ENCODE peak calls at places on chromosomes 1 and 21, in six cellular contexts. One of them, this sample, is unnamed.

GRCh38 chr1:171127481-171127880 is 36.8 kb downstream of the FMO3 start:
- DNase-seq in A549: no peak
- DNase-seq in endothelial cell of umbilical vein: no peak
- DNase-seq in K562: no peak
- DNase-seq in GM12878: no peak
- DNase-seq in HepG2: no peak
- DNase-seq in this sample: no peak

GRCh38 chr1:5566924-5567323 is 425.3 kb downstream of the NPHP4 start:
- DNase-seq in A549: no peak
- DNase-seq in endothelial cell of umbilical vein: no peak
- DNase-seq in K562: no peak
- DNase-seq in GM12878: no peak
- DNase-seq in HepG2: no peak
- DNase-seq in this sample: no peak

GRCh38 chr1:166682588-166682987 is 156.7 kb upstream of the POGK start:
- DNase-seq in A549: no peak
- DNase-seq in endothelial cell of umbilical vein: no peak
- DNase-seq in K562: no peak
- DNase-seq in GM12878: no peak
- DNase-seq in HepG2: no peak
- DNase-seq in this sample: no peak

GRCh38 chr1:147486876-147487656 is 54.2 kb upstream of the BCL9 start:
- DNase-seq in A549: no peak
- DNase-seq in endothelial cell of umbilical vein: no peak
- DNase-seq in K562: no peak
- DNase-seq in GM12878: no peak
- DNase-seq in HepG2: no peak
- DNase-seq in this sample: peak

GRCh38 chr1:168949672-168950071 is 156.8 kb upstream of the ATP1B1 start:
- DNase-seq in A549: no peak
- DNase-seq in endothelial cell of umbilical vein: no peak
- DNase-seq in K562: no peak
- DNase-seq in GM12878: no peak
- DNase-seq in HepG2: no peak
- DNase-seq in this sample: no peak

GRCh38 chr1:158002022-158002629 is 8.7 kb downstream of the KIRREL1 start:
- DNase-seq in A549: no peak
- DNase-seq in endothelial cell of umbilical vein: peak
- DNase-seq in K562: no peak
- DNase-seq in GM12878: no peak
- DNase-seq in HepG2: no peak
- DNase-seq in this sample: no peak

GRCh38 chr1:57111210-57111609 is 145.4 kb upstream of the C8B start:
- DNase-seq in A549: no peak
- DNase-seq in endothelial cell of umbilical vein: no peak
- DNase-seq in K562: no peak
- DNase-seq in GM12878: no peak
- DNase-seq in HepG2: no peak
- DNase-seq in this sample: no peak

GRCh38 chr21:27219068-27219467 is 252.2 kb upstream of the ADAMTS5 start:
- DNase-seq in A549: no peak
- DNase-seq in endothelial cell of umbilical vein: no peak
- DNase-seq in K562: no peak
- DNase-seq in GM12878: no peak
- DNase-seq in HepG2: no peak
- DNase-seq in this sample: no peak

GRCh38 chr1:210291786-210292275 is 36.9 kb upstream of the HHAT start:
- DNase-seq in A549: no peak
- DNase-seq in endothelial cell of umbilical vein: no peak
- DNase-seq in K562: no peak
- DNase-seq in GM12878: no peak
- DNase-seq in HepG2: no peak
- DNase-seq in this sample: no peak

GRCh38 chr1:33966346-33967141 is 102.7 kb downstream of the HMGB4 start:
- DNase-seq in A549: no peak
- DNase-seq in endothelial cell of umbilical vein: no peak
- DNase-seq in K562: no peak
- DNase-seq in GM12878: no peak
- DNase-seq in HepG2: no peak
- DNase-seq in this sample: peak

GRCh38 chr1:107000907-107001306 is 55.6 kb upstream of the PRMT6 start:
- DNase-seq in A549: no peak
- DNase-seq in endothelial cell of umbilical vein: no peak
- DNase-seq in K562: no peak
- DNase-seq in GM12878: no peak
- DNase-seq in HepG2: no peak
- DNase-seq in this sample: no peak

GRCh38 chr1:239123243-239123642 is 263.1 kb upstream of the CHRM3 start:
- DNase-seq in A549: peak
- DNase-seq in endothelial cell of umbilical vein: no peak
- DNase-seq in K562: no peak
- DNase-seq in GM12878: no peak
- DNase-seq in HepG2: no peak
- DNase-seq in this sample: peak

GRCh38 chr1:162364498-162364897 is 12.2 kb downstream of the SPATA46 start:
- DNase-seq in A549: no peak
- DNase-seq in endothelial cell of umbilical vein: no peak
- DNase-seq in K562: no peak
- DNase-seq in GM12878: no peak
- DNase-seq in HepG2: no peak
- DNase-seq in this sample: no peak

GRCh38 chr1:1892763-1893120 is 1.9 kb upstream of the GNB1 start:
- DNase-seq in A549: no peak
- DNase-seq in endothelial cell of umbilical vein: no peak
- DNase-seq in K562: no peak
- DNase-seq in GM12878: no peak
- DNase-seq in HepG2: no peak
- DNase-seq in this sample: no peak

GRCh38 chr21:44013380-44014088 is 1.4 kb downstream of the TRAPPC10 start:
- DNase-seq in A549: no peak
- DNase-seq in endothelial cell of umbilical vein: peak
- DNase-seq in K562: peak
- DNase-seq in GM12878: peak
- DNase-seq in HepG2: no peak
- DNase-seq in this sample: peak

GRCh38 chr1:183200451-183200850 is 14.4 kb downstream of the LAMC2 start:
- DNase-seq in A549: no peak
- DNase-seq in endothelial cell of umbilical vein: peak
- DNase-seq in K562: no peak
- DNase-seq in GM12878: no peak
- DNase-seq in HepG2: no peak
- DNase-seq in this sample: no peak

GRCh38 chr1:204032642-204033235 is 40.2 kb upstream of the SOX13 start:
- DNase-seq in A549: no peak
- DNase-seq in endothelial cell of umbilical vein: no peak
- DNase-seq in K562: no peak
- DNase-seq in GM12878: no peak
- DNase-seq in HepG2: no peak
- DNase-seq in this sample: no peak

GRCh38 chr21:43918385-43918947 is 53.4 kb downstream of the AGPAT3 start:
- DNase-seq in A549: no peak
- DNase-seq in endothelial cell of umbilical vein: no peak
- DNase-seq in K562: no peak
- DNase-seq in GM12878: no peak
- DNase-seq in HepG2: no peak
- DNase-seq in this sample: no peak

GRCh38 chr21:45600248-45600647 is 43.3 kb upstream of the PCBP3 start:
- DNase-seq in A549: no peak
- DNase-seq in endothelial cell of umbilical vein: no peak
- DNase-seq in K562: no peak
- DNase-seq in GM12878: no peak
- DNase-seq in HepG2: no peak
- DNase-seq in this sample: no peak

GRCh38 chr1:31572323-31573104 is 3.8 kb upstream of the TINAGL1 start:
- DNase-seq in A549: no peak
- DNase-seq in endothelial cell of umbilical vein: no peak
- DNase-seq in K562: no peak
- DNase-seq in GM12878: no peak
- DNase-seq in HepG2: peak
- DNase-seq in this sample: no peak

GRCh38 chr1:173101589-173101988 is 50.8 kb upstream of the TNFSF18 start:
- DNase-seq in A549: no peak
- DNase-seq in endothelial cell of umbilical vein: no peak
- DNase-seq in K562: no peak
- DNase-seq in GM12878: no peak
- DNase-seq in HepG2: no peak
- DNase-seq in this sample: no peak

GRCh38 chr1:209926045-209926444 is 12.0 kb upstream of the SYT14 start:
- DNase-seq in A549: no peak
- DNase-seq in endothelial cell of umbilical vein: peak
- DNase-seq in K562: no peak
- DNase-seq in GM12878: no peak
- DNase-seq in HepG2: no peak
- DNase-seq in this sample: no peak

GRCh38 chr1:3027611-3028371 is 6.5 kb downstream of the ACTRT2 start:
- DNase-seq in A549: no peak
- DNase-seq in endothelial cell of umbilical vein: no peak
- DNase-seq in K562: no peak
- DNase-seq in GM12878: no peak
- DNase-seq in HepG2: no peak
- DNase-seq in this sample: no peak

GRCh38 chr1:234597894-234598293 is 12.1 kb downstream of the IRF2BP2 start:
- DNase-seq in A549: peak
- DNase-seq in endothelial cell of umbilical vein: peak
- DNase-seq in K562: peak
- DNase-seq in GM12878: no peak
- DNase-seq in HepG2: peak
- DNase-seq in this sample: peak

GRCh38 chr1:42690477-42691156 is 8.4 kb downstream of the YBX1 start:
- DNase-seq in A549: no peak
- DNase-seq in endothelial cell of umbilical vein: peak
- DNase-seq in K562: no peak
- DNase-seq in GM12878: no peak
- DNase-seq in HepG2: no peak
- DNase-seq in this sample: no peak

GRCh38 chr1:6785318-6785712 is at the start of gene CAMTA1:
- DNase-seq in A549: no peak
- DNase-seq in endothelial cell of umbilical vein: no peak
- DNase-seq in K562: no peak
- DNase-seq in GM12878: no peak
- DNase-seq in HepG2: no peak
- DNase-seq in this sample: no peak

GRCh38 chr1:229556551-229556950 is 2.0 kb downstream of the ABCB10 start:
- DNase-seq in A549: no peak
- DNase-seq in endothelial cell of umbilical vein: no peak
- DNase-seq in K562: no peak
- DNase-seq in GM12878: no peak
- DNase-seq in HepG2: peak
- DNase-seq in this sample: peak

DNA sequence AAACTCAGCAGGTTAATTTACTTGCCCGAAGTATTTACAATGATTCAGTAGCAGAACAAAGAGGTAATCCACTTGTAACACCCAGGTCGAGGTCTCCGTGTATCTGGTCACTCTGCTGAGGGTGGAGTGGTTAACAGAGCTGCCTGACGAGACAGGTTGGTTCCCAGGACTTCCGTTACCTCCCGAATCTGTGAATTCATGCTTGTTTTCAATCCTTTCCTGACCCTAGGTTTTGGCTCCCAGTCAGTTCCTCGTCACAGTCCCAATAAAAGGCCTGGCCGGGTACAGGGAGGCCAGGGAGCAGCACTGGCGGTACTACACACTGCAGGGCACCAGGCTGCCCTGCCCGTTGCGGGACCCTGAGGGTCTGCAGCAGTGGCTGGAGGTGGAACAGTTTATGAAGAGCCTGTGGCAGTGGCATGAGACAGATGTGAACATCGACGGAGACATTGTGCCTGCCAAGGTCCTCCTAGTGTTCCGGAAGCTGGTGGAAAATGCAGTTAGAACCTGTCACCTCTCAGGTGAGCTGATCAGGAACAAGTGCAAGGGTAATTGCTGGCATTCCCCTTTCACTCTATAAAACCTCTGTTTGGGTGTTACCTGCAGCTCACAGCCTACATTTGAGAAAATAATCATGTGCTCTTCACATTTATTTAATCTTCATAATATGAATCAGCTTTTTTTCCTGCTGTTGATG is 12.8 kb downstream of the MAB21L3 start:
- DNase-seq in A549: no peak
- DNase-seq in endothelial cell of umbilical vein: no peak
- DNase-seq in K562: no peak
- DNase-seq in GM12878: no peak
- DNase-seq in HepG2: no peak
- DNase-seq in this sample: no peak
- TF ChIP-seq POLR2A in A549: no peak
- TF ChIP-seq POLR2A in endothelial cell of umbilical vein: no peak
- TF ChIP-seq POLR2A in K562: no peak
- TF ChIP-seq POLR2A in GM12878: no peak
- TF ChIP-seq POLR2A in HepG2: no peak
- TF ChIP-seq POLR2A in this sample: no peak

DNA sequence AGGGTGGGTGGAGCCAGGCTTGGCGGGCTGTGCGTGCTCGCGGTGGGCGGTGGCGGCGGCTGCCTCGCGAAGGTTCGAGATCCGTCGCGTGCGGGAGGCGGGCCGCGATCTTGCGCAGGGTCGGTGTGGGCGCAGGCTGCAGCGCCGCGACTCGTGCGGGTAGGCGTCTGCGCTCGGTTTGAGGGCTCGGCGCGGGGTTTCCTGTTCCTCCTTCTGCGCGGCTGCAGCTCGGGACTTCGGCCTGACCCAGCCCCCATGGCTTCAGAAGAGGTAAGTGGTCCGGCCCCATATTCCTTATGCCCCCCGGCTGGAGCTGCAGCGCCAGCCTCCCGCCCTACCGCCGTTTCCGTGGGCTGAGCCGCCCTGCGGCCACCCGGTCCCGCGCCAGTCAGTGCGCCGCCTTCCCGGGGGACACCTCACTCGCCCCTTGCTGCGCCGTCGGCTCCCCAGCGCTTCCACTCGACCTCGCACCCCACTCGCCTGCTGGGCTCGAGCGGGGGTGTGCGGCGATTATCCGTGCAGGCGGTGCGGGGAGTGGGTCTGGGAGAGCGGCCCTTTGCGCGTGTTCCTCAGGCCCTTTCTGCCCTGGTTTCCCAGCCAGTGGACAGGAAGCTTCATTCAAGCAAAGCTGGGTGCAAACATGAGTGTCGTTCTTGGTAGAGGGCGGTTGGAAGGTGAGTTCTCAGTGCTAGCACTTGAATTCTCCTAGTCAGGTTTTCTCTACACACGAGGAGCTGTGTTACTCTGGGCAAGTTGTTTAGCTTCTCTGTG is at the start of gene CACYBP:
- DNase-seq in A549: peak
- DNase-seq in endothelial cell of umbilical vein: peak
- DNase-seq in K562: peak
- DNase-seq in GM12878: no peak
- DNase-seq in HepG2: peak
- DNase-seq in this sample: peak
- TF ChIP-seq CTCF in A549: no peak
- TF ChIP-seq CTCF in endothelial cell of umbilical vein: no peak
- TF ChIP-seq CTCF in K562: no peak
- TF ChIP-seq CTCF in GM12878: no peak
- TF ChIP-seq CTCF in HepG2: no peak
- TF ChIP-seq CTCF in this sample: no peak

GRCh38 chr1:196723325-196724185 is 51.1 kb upstream of the CFHR3 start:
- DNase-seq in A549: peak
- DNase-seq in endothelial cell of umbilical vein: no peak
- DNase-seq in K562: peak
- DNase-seq in GM12878: no peak
- DNase-seq in HepG2: peak
- DNase-seq in this sample: peak
- TF ChIP-seq MYC in A549: no peak
- TF ChIP-seq MYC in endothelial cell of umbilical vein: no peak
- TF ChIP-seq MYC in K562: no peak
- TF ChIP-seq MYC in GM12878: no peak
- TF ChIP-seq MYC in HepG2: no peak
- TF ChIP-seq MYC in this sample: no peak

GRCh38 chr21:29055080-29055479 is 18.4 kb downstream of the CCT8 start:
- DNase-seq in A549: no peak
- DNase-seq in endothelial cell of umbilical vein: no peak
- DNase-seq in K562: no peak
- DNase-seq in GM12878: no peak
- DNase-seq in HepG2: no peak
- DNase-seq in this sample: no peak
- TF ChIP-seq POLR2A in A549: no peak
- TF ChIP-seq POLR2A in endothelial cell of umbilical vein: no peak
- TF ChIP-seq POLR2A in K562: peak
- TF ChIP-seq POLR2A in GM12878: peak
- TF ChIP-seq POLR2A in HepG2: no peak
- TF ChIP-seq POLR2A in this sample: no peak